ENCODE peak calls at places on chromosomes 1 and 21, in ten cellular contexts. One of them, this sample, is unnamed.

GRCh38 chr1:240100351-240100750 is 8.7 kb downstream of the FMN2 start:
- DNase-seq in left colon: no peak
- DNase-seq in hypothalamus: no peak
- DNase-seq in HTR-8/SVneo: no peak
- DNase-seq in stimulated activated CD4-positive, alpha-beta T cell treated with anti-CD3 and anti-CD28 coated beads, Interleukin-2, amount 100 ng/mL, for 48 hours: no peak
- DNase-seq in AML-193: no peak
- DNase-seq in Kasumi-1: no peak
- DNase-seq in activated naive CD4-positive, alpha-beta T cell treated with Interleukin-2 at 50 U/mL for 16 hours: no peak
- DNase-seq in activated naive CD8-positive, alpha-beta T cell treated with anti-CD3 and anti-CD28 coated beads for 36 hours: no peak
- DNase-seq in fibroblast of lung: no peak
- DNase-seq in this sample: no peak

GRCh38 chr1:88595355-88595754 is 88.7 kb upstream of the PKN2 start:
- DNase-seq in left colon: no peak
- DNase-seq in hypothalamus: no peak
- DNase-seq in HTR-8/SVneo: peak
- DNase-seq in stimulated activated CD4-positive, alpha-beta T cell treated with anti-CD3 and anti-CD28 coated beads, Interleukin-2, amount 100 ng/mL, for 48 hours: no peak
- DNase-seq in AML-193: peak
- DNase-seq in Kasumi-1: peak
- DNase-seq in activated naive CD4-positive, alpha-beta T cell treated with Interleukin-2 at 50 U/mL for 16 hours: no peak
- DNase-seq in activated naive CD8-positive, alpha-beta T cell treated with anti-CD3 and anti-CD28 coated beads for 36 hours: no peak
- DNase-seq in fibroblast of lung: peak
- DNase-seq in this sample: no peak

GRCh38 chr1:73821520-73821919 is 376.5 kb downstream of the LRRIQ3 start:
- DNase-seq in left colon: no peak
- DNase-seq in hypothalamus: no peak
- DNase-seq in HTR-8/SVneo: no peak
- DNase-seq in stimulated activated CD4-positive, alpha-beta T cell treated with anti-CD3 and anti-CD28 coated beads, Interleukin-2, amount 100 ng/mL, for 48 hours: no peak
- DNase-seq in AML-193: no peak
- DNase-seq in Kasumi-1: no peak
- DNase-seq in activated naive CD4-positive, alpha-beta T cell treated with Interleukin-2 at 50 U/mL for 16 hours: no peak
- DNase-seq in activated naive CD8-positive, alpha-beta T cell treated with anti-CD3 and anti-CD28 coated beads for 36 hours: no peak
- DNase-seq in fibroblast of lung: no peak
- DNase-seq in this sample: no peak

GRCh38 chr1:201648911-201649775 is 110.2 kb downstream of the NAV1 start:
- DNase-seq in left colon: no peak
- DNase-seq in hypothalamus: no peak
- DNase-seq in HTR-8/SVneo: no peak
- DNase-seq in stimulated activated CD4-positive, alpha-beta T cell treated with anti-CD3 and anti-CD28 coated beads, Interleukin-2, amount 100 ng/mL, for 48 hours: no peak
- DNase-seq in AML-193: no peak
- DNase-seq in Kasumi-1: no peak
- DNase-seq in activated naive CD4-positive, alpha-beta T cell treated with Interleukin-2 at 50 U/mL for 16 hours: no peak
- DNase-seq in activated naive CD8-positive, alpha-beta T cell treated with anti-CD3 and anti-CD28 coated beads for 36 hours: no peak
- DNase-seq in fibroblast of lung: peak
- DNase-seq in this sample: no peak

GRCh38 chr1:38026592-38027200 is 14.2 kb downstream of the UTP11 start:
- DNase-seq in left colon: no peak
- DNase-seq in hypothalamus: no peak
- DNase-seq in HTR-8/SVneo: no peak
- DNase-seq in stimulated activated CD4-positive, alpha-beta T cell treated with anti-CD3 and anti-CD28 coated beads, Interleukin-2, amount 100 ng/mL, for 48 hours: no peak
- DNase-seq in AML-193: peak
- DNase-seq in Kasumi-1: peak
- DNase-seq in activated naive CD4-positive, alpha-beta T cell treated with Interleukin-2 at 50 U/mL for 16 hours: peak
- DNase-seq in activated naive CD8-positive, alpha-beta T cell treated with anti-CD3 and anti-CD28 coated beads for 36 hours: peak
- DNase-seq in fibroblast of lung: peak
- DNase-seq in this sample: peak

GRCh38 chr1:115373305-115373704 is 35.3 kb upstream of the NGF start:
- DNase-seq in left colon: no peak
- DNase-seq in hypothalamus: no peak
- DNase-seq in HTR-8/SVneo: peak
- DNase-seq in stimulated activated CD4-positive, alpha-beta T cell treated with anti-CD3 and anti-CD28 coated beads, Interleukin-2, amount 100 ng/mL, for 48 hours: no peak
- DNase-seq in AML-193: peak
- DNase-seq in Kasumi-1: no peak
- DNase-seq in activated naive CD4-positive, alpha-beta T cell treated with Interleukin-2 at 50 U/mL for 16 hours: no peak
- DNase-seq in activated naive CD8-positive, alpha-beta T cell treated with anti-CD3 and anti-CD28 coated beads for 36 hours: no peak
- DNase-seq in fibroblast of lung: peak
- DNase-seq in this sample: no peak

GRCh38 chr1:39409055-39409816 is 82.2 kb upstream of the BMP8A start:
- DNase-seq in left colon: no peak
- DNase-seq in hypothalamus: no peak
- DNase-seq in HTR-8/SVneo: no peak
- DNase-seq in stimulated activated CD4-positive, alpha-beta T cell treated with anti-CD3 and anti-CD28 coated beads, Interleukin-2, amount 100 ng/mL, for 48 hours: no peak
- DNase-seq in AML-193: no peak
- DNase-seq in Kasumi-1: no peak
- DNase-seq in activated naive CD4-positive, alpha-beta T cell treated with Interleukin-2 at 50 U/mL for 16 hours: no peak
- DNase-seq in activated naive CD8-positive, alpha-beta T cell treated with anti-CD3 and anti-CD28 coated beads for 36 hours: peak
- DNase-seq in fibroblast of lung: peak
- DNase-seq in this sample: peak

GRCh38 chr1:82517586-82517985 is 716.9 kb downstream of the ADGRL2 start:
- DNase-seq in left colon: no peak
- DNase-seq in hypothalamus: no peak
- DNase-seq in HTR-8/SVneo: no peak
- DNase-seq in stimulated activated CD4-positive, alpha-beta T cell treated with anti-CD3 and anti-CD28 coated beads, Interleukin-2, amount 100 ng/mL, for 48 hours: no peak
- DNase-seq in AML-193: no peak
- DNase-seq in Kasumi-1: no peak
- DNase-seq in activated naive CD4-positive, alpha-beta T cell treated with Interleukin-2 at 50 U/mL for 16 hours: no peak
- DNase-seq in activated naive CD8-positive, alpha-beta T cell treated with anti-CD3 and anti-CD28 coated beads for 36 hours: no peak
- DNase-seq in fibroblast of lung: peak
- DNase-seq in this sample: no peak

GRCh38 chr1:212979340-212980122 is 29.2 kb downstream of the VASH2 start:
- DNase-seq in left colon: no peak
- DNase-seq in hypothalamus: no peak
- DNase-seq in HTR-8/SVneo: no peak
- DNase-seq in stimulated activated CD4-positive, alpha-beta T cell treated with anti-CD3 and anti-CD28 coated beads, Interleukin-2, amount 100 ng/mL, for 48 hours: peak
- DNase-seq in AML-193: no peak
- DNase-seq in Kasumi-1: no peak
- DNase-seq in activated naive CD4-positive, alpha-beta T cell treated with Interleukin-2 at 50 U/mL for 16 hours: peak
- DNase-seq in activated naive CD8-positive, alpha-beta T cell treated with anti-CD3 and anti-CD28 coated beads for 36 hours: no peak
- DNase-seq in fibroblast of lung: no peak
- DNase-seq in this sample: no peak

GRCh38 chr1:235401251-235401650 is 34.0 kb downstream of the TBCE start:
- DNase-seq in left colon: no peak
- DNase-seq in hypothalamus: no peak
- DNase-seq in HTR-8/SVneo: no peak
- DNase-seq in stimulated activated CD4-positive, alpha-beta T cell treated with anti-CD3 and anti-CD28 coated beads, Interleukin-2, amount 100 ng/mL, for 48 hours: no peak
- DNase-seq in AML-193: no peak
- DNase-seq in Kasumi-1: no peak
- DNase-seq in activated naive CD4-positive, alpha-beta T cell treated with Interleukin-2 at 50 U/mL for 16 hours: no peak
- DNase-seq in activated naive CD8-positive, alpha-beta T cell treated with anti-CD3 and anti-CD28 coated beads for 36 hours: no peak
- DNase-seq in fibroblast of lung: no peak
- DNase-seq in this sample: no peak

GRCh38 chr21:24208562-24209260 is 1398.6 kb downstream of the MRPL39 start:
- DNase-seq in left colon: no peak
- DNase-seq in hypothalamus: no peak
- DNase-seq in HTR-8/SVneo: no peak
- DNase-seq in stimulated activated CD4-positive, alpha-beta T cell treated with anti-CD3 and anti-CD28 coated beads, Interleukin-2, amount 100 ng/mL, for 48 hours: no peak
- DNase-seq in AML-193: no peak
- DNase-seq in Kasumi-1: no peak
- DNase-seq in activated naive CD4-positive, alpha-beta T cell treated with Interleukin-2 at 50 U/mL for 16 hours: no peak
- DNase-seq in activated naive CD8-positive, alpha-beta T cell treated with anti-CD3 and anti-CD28 coated beads for 36 hours: no peak
- DNase-seq in fibroblast of lung: no peak
- DNase-seq in this sample: no peak

GRCh38 chr1:118871510-118872240 is 116.5 kb downstream of the TBX15 start:
- DNase-seq in left colon: no peak
- DNase-seq in hypothalamus: no peak
- DNase-seq in HTR-8/SVneo: no peak
- DNase-seq in stimulated activated CD4-positive, alpha-beta T cell treated with anti-CD3 and anti-CD28 coated beads, Interleukin-2, amount 100 ng/mL, for 48 hours: no peak
- DNase-seq in AML-193: no peak
- DNase-seq in Kasumi-1: no peak
- DNase-seq in activated naive CD4-positive, alpha-beta T cell treated with Interleukin-2 at 50 U/mL for 16 hours: no peak
- DNase-seq in activated naive CD8-positive, alpha-beta T cell treated with anti-CD3 and anti-CD28 coated beads for 36 hours: no peak
- DNase-seq in fibroblast of lung: no peak
- DNase-seq in this sample: no peak

GRCh38 chr1:119285482-119285881 is 83.1 kb upstream of the HAO2 start:
- DNase-seq in left colon: no peak
- DNase-seq in hypothalamus: no peak
- DNase-seq in HTR-8/SVneo: no peak
- DNase-seq in stimulated activated CD4-positive, alpha-beta T cell treated with anti-CD3 and anti-CD28 coated beads, Interleukin-2, amount 100 ng/mL, for 48 hours: no peak
- DNase-seq in AML-193: no peak
- DNase-seq in Kasumi-1: no peak
- DNase-seq in activated naive CD4-positive, alpha-beta T cell treated with Interleukin-2 at 50 U/mL for 16 hours: no peak
- DNase-seq in activated naive CD8-positive, alpha-beta T cell treated with anti-CD3 and anti-CD28 coated beads for 36 hours: no peak
- DNase-seq in fibroblast of lung: peak
- DNase-seq in this sample: peak

GRCh38 chr1:182703539-182703938 is 19.2 kb upstream of the RGS8 start:
- DNase-seq in left colon: no peak
- DNase-seq in hypothalamus: no peak
- DNase-seq in HTR-8/SVneo: no peak
- DNase-seq in stimulated activated CD4-positive, alpha-beta T cell treated with anti-CD3 and anti-CD28 coated beads, Interleukin-2, amount 100 ng/mL, for 48 hours: no peak
- DNase-seq in AML-193: no peak
- DNase-seq in Kasumi-1: no peak
- DNase-seq in activated naive CD4-positive, alpha-beta T cell treated with Interleukin-2 at 50 U/mL for 16 hours: no peak
- DNase-seq in activated naive CD8-positive, alpha-beta T cell treated with anti-CD3 and anti-CD28 coated beads for 36 hours: no peak
- DNase-seq in fibroblast of lung: no peak
- DNase-seq in this sample: no peak

GRCh38 chr1:54956726-54957125 is 23.7 kb upstream of the TMEM61 start:
- DNase-seq in left colon: no peak
- DNase-seq in hypothalamus: no peak
- DNase-seq in HTR-8/SVneo: no peak
- DNase-seq in stimulated activated CD4-positive, alpha-beta T cell treated with anti-CD3 and anti-CD28 coated beads, Interleukin-2, amount 100 ng/mL, for 48 hours: no peak
- DNase-seq in AML-193: no peak
- DNase-seq in Kasumi-1: no peak
- DNase-seq in activated naive CD4-positive, alpha-beta T cell treated with Interleukin-2 at 50 U/mL for 16 hours: no peak
- DNase-seq in activated naive CD8-positive, alpha-beta T cell treated with anti-CD3 and anti-CD28 coated beads for 36 hours: no peak
- DNase-seq in fibroblast of lung: no peak
- DNase-seq in this sample: no peak

GRCh38 chr1:194104247-194104844 is 917.9 kb upstream of the B3GALT2 start:
- DNase-seq in left colon: no peak
- DNase-seq in hypothalamus: no peak
- DNase-seq in HTR-8/SVneo: no peak
- DNase-seq in stimulated activated CD4-positive, alpha-beta T cell treated with anti-CD3 and anti-CD28 coated beads, Interleukin-2, amount 100 ng/mL, for 48 hours: no peak
- DNase-seq in AML-193: no peak
- DNase-seq in Kasumi-1: no peak
- DNase-seq in activated naive CD4-positive, alpha-beta T cell treated with Interleukin-2 at 50 U/mL for 16 hours: no peak
- DNase-seq in activated naive CD8-positive, alpha-beta T cell treated with anti-CD3 and anti-CD28 coated beads for 36 hours: no peak
- DNase-seq in fibroblast of lung: no peak
- DNase-seq in this sample: no peak

GRCh38 chr1:183385746-183386145 is 32.4 kb downstream of the NMNAT2 start:
- DNase-seq in left colon: no peak
- DNase-seq in hypothalamus: no peak
- DNase-seq in HTR-8/SVneo: no peak
- DNase-seq in stimulated activated CD4-positive, alpha-beta T cell treated with anti-CD3 and anti-CD28 coated beads, Interleukin-2, amount 100 ng/mL, for 48 hours: no peak
- DNase-seq in AML-193: no peak
- DNase-seq in Kasumi-1: no peak
- DNase-seq in activated naive CD4-positive, alpha-beta T cell treated with Interleukin-2 at 50 U/mL for 16 hours: no peak
- DNase-seq in activated naive CD8-positive, alpha-beta T cell treated with anti-CD3 and anti-CD28 coated beads for 36 hours: no peak
- DNase-seq in fibroblast of lung: no peak
- DNase-seq in this sample: peak

GRCh38 chr1:59446257-59446901 is 149.5 kb downstream of the FGGY start:
- DNase-seq in left colon: peak
- DNase-seq in hypothalamus: no peak
- DNase-seq in HTR-8/SVneo: no peak
- DNase-seq in stimulated activated CD4-positive, alpha-beta T cell treated with anti-CD3 and anti-CD28 coated beads, Interleukin-2, amount 100 ng/mL, for 48 hours: no peak
- DNase-seq in AML-193: no peak
- DNase-seq in Kasumi-1: no peak
- DNase-seq in activated naive CD4-positive, alpha-beta T cell treated with Interleukin-2 at 50 U/mL for 16 hours: no peak
- DNase-seq in activated naive CD8-positive, alpha-beta T cell treated with anti-CD3 and anti-CD28 coated beads for 36 hours: no peak
- DNase-seq in fibroblast of lung: peak
- DNase-seq in this sample: no peak

GRCh38 chr1:62589321-62589720 is 8.0 kb upstream of the ANGPTL3 start:
- DNase-seq in left colon: no peak
- DNase-seq in hypothalamus: no peak
- DNase-seq in HTR-8/SVneo: no peak
- DNase-seq in stimulated activated CD4-positive, alpha-beta T cell treated with anti-CD3 and anti-CD28 coated beads, Interleukin-2, amount 100 ng/mL, for 48 hours: no peak
- DNase-seq in AML-193: no peak
- DNase-seq in Kasumi-1: no peak
- DNase-seq in activated naive CD4-positive, alpha-beta T cell treated with Interleukin-2 at 50 U/mL for 16 hours: no peak
- DNase-seq in activated naive CD8-positive, alpha-beta T cell treated with anti-CD3 and anti-CD28 coated beads for 36 hours: no peak
- DNase-seq in fibroblast of lung: peak
- DNase-seq in this sample: no peak

GRCh38 chr1:109298666-109299086 is 8.1 kb downstream of the MYBPHL start:
- DNase-seq in left colon: no peak
- DNase-seq in hypothalamus: peak
- DNase-seq in HTR-8/SVneo: peak
- DNase-seq in stimulated activated CD4-positive, alpha-beta T cell treated with anti-CD3 and anti-CD28 coated beads, Interleukin-2, amount 100 ng/mL, for 48 hours: no peak
- DNase-seq in AML-193: no peak
- DNase-seq in Kasumi-1: no peak
- DNase-seq in activated naive CD4-positive, alpha-beta T cell treated with Interleukin-2 at 50 U/mL for 16 hours: no peak
- DNase-seq in activated naive CD8-positive, alpha-beta T cell treated with anti-CD3 and anti-CD28 coated beads for 36 hours: no peak
- DNase-seq in fibroblast of lung: no peak
- DNase-seq in this sample: peak

GRCh38 chr1:13830616-13831280 is 130.8 kb downstream of the PRDM2 start:
- DNase-seq in left colon: no peak
- DNase-seq in hypothalamus: no peak
- DNase-seq in HTR-8/SVneo: no peak
- DNase-seq in stimulated activated CD4-positive, alpha-beta T cell treated with anti-CD3 and anti-CD28 coated beads, Interleukin-2, amount 100 ng/mL, for 48 hours: no peak
- DNase-seq in AML-193: no peak
- DNase-seq in Kasumi-1: no peak
- DNase-seq in activated naive CD4-positive, alpha-beta T cell treated with Interleukin-2 at 50 U/mL for 16 hours: no peak
- DNase-seq in activated naive CD8-positive, alpha-beta T cell treated with anti-CD3 and anti-CD28 coated beads for 36 hours: no peak
- DNase-seq in fibroblast of lung: peak
- DNase-seq in this sample: no peak

GRCh38 chr1:2229921-2230700 is 2.0 kb downstream of the SKI start:
- DNase-seq in left colon: no peak
- DNase-seq in hypothalamus: no peak
- DNase-seq in HTR-8/SVneo: no peak
- DNase-seq in stimulated activated CD4-positive, alpha-beta T cell treated with anti-CD3 and anti-CD28 coated beads, Interleukin-2, amount 100 ng/mL, for 48 hours: no peak
- DNase-seq in AML-193: peak
- DNase-seq in Kasumi-1: no peak
- DNase-seq in activated naive CD4-positive, alpha-beta T cell treated with Interleukin-2 at 50 U/mL for 16 hours: no peak
- DNase-seq in activated naive CD8-positive, alpha-beta T cell treated with anti-CD3 and anti-CD28 coated beads for 36 hours: no peak
- DNase-seq in fibroblast of lung: peak
- DNase-seq in this sample: no peak

GRCh38 chr1:101284021-101284420 is 47.2 kb downstream of the S1PR1 start:
- DNase-seq in left colon: no peak
- DNase-seq in hypothalamus: no peak
- DNase-seq in HTR-8/SVneo: no peak
- DNase-seq in stimulated activated CD4-positive, alpha-beta T cell treated with anti-CD3 and anti-CD28 coated beads, Interleukin-2, amount 100 ng/mL, for 48 hours: peak
- DNase-seq in AML-193: no peak
- DNase-seq in Kasumi-1: no peak
- DNase-seq in activated naive CD4-positive, alpha-beta T cell treated with Interleukin-2 at 50 U/mL for 16 hours: peak
- DNase-seq in activated naive CD8-positive, alpha-beta T cell treated with anti-CD3 and anti-CD28 coated beads for 36 hours: peak
- DNase-seq in fibroblast of lung: no peak
- DNase-seq in this sample: no peak

GRCh38 chr1:230832466-230832865 is 35.9 kb downstream of the C1orf198 start:
- DNase-seq in left colon: no peak
- DNase-seq in hypothalamus: no peak
- DNase-seq in HTR-8/SVneo: no peak
- DNase-seq in stimulated activated CD4-positive, alpha-beta T cell treated with anti-CD3 and anti-CD28 coated beads, Interleukin-2, amount 100 ng/mL, for 48 hours: no peak
- DNase-seq in AML-193: no peak
- DNase-seq in Kasumi-1: no peak
- DNase-seq in activated naive CD4-positive, alpha-beta T cell treated with Interleukin-2 at 50 U/mL for 16 hours: no peak
- DNase-seq in activated naive CD8-positive, alpha-beta T cell treated with anti-CD3 and anti-CD28 coated beads for 36 hours: no peak
- DNase-seq in fibroblast of lung: no peak
- DNase-seq in this sample: no peak

GRCh38 chr21:21688877-21689276 is 690.7 kb downstream of the NCAM2 start:
- DNase-seq in left colon: no peak
- DNase-seq in hypothalamus: no peak
- DNase-seq in HTR-8/SVneo: no peak
- DNase-seq in stimulated activated CD4-positive, alpha-beta T cell treated with anti-CD3 and anti-CD28 coated beads, Interleukin-2, amount 100 ng/mL, for 48 hours: no peak
- DNase-seq in AML-193: peak
- DNase-seq in Kasumi-1: peak
- DNase-seq in activated naive CD4-positive, alpha-beta T cell treated with Interleukin-2 at 50 U/mL for 16 hours: no peak
- DNase-seq in activated naive CD8-positive, alpha-beta T cell treated with anti-CD3 and anti-CD28 coated beads for 36 hours: no peak
- DNase-seq in fibroblast of lung: peak
- DNase-seq in this sample: peak

GRCh38 chr1:161952603-161953172 is 71.0 kb downstream of the OLFML2B start:
- DNase-seq in left colon: no peak
- DNase-seq in hypothalamus: no peak
- DNase-seq in HTR-8/SVneo: no peak
- DNase-seq in stimulated activated CD4-positive, alpha-beta T cell treated with anti-CD3 and anti-CD28 coated beads, Interleukin-2, amount 100 ng/mL, for 48 hours: no peak
- DNase-seq in AML-193: no peak
- DNase-seq in Kasumi-1: no peak
- DNase-seq in activated naive CD4-positive, alpha-beta T cell treated with Interleukin-2 at 50 U/mL for 16 hours: no peak
- DNase-seq in activated naive CD8-positive, alpha-beta T cell treated with anti-CD3 and anti-CD28 coated beads for 36 hours: no peak
- DNase-seq in fibroblast of lung: no peak
- DNase-seq in this sample: no peak

GRCh38 chr1:179142889-179143299 is 61.0 kb downstream of the TOR3A start:
- DNase-seq in left colon: no peak
- DNase-seq in hypothalamus: no peak
- DNase-seq in HTR-8/SVneo: peak
- DNase-seq in stimulated activated CD4-positive, alpha-beta T cell treated with anti-CD3 and anti-CD28 coated beads, Interleukin-2, amount 100 ng/mL, for 48 hours: no peak
- DNase-seq in AML-193: peak
- DNase-seq in Kasumi-1: peak
- DNase-seq in activated naive CD4-positive, alpha-beta T cell treated with Interleukin-2 at 50 U/mL for 16 hours: no peak
- DNase-seq in activated naive CD8-positive, alpha-beta T cell treated with anti-CD3 and anti-CD28 coated beads for 36 hours: no peak
- DNase-seq in fibroblast of lung: peak
- DNase-seq in this sample: peak

This sample was measured in trophoblast cell.